ENCODE peak calls at places on chromosomes 1 and 21, in six cellular contexts. Y is GM19239; T is activated naive CD4-positive, alpha-beta T cell treated with anti-CD3 and anti-CD28 coated beads for 36 hours; M is stimulated activated CD4-positive, alpha-beta T cell treated with anti-CD3 and anti-CD28 coated beads, TNF-alpha, amount 100 ng/mL, for 48 hours; J is AG09319; O is CD8-positive, alpha-beta memory T cell. S is an unnamed sample.

GRCh38 chr1:156379420-156380165 is 10.6 kb downstream of the RHBG start:
- DNase-seq in O (no peak), J (no peak), M (no peak), Y (no peak), T (no peak), S (no peak)

GRCh38 chr1:7278827-7279752 is 492.0 kb upstream of the VAMP3 start:
- DNase-seq in O (no peak), Y (no peak), T (no peak), J (no peak), M (no peak), S (no peak)

GRCh38 chr1:36365310-36365895 is 20.3 kb downstream of the STK40 start:
- DNase-seq in T (no peak), J (no peak), Y (no peak), M (no peak), O (no peak), S (peak)

GRCh38 chr1:22064751-22065402 is 12.4 kb downstream of the CDC42 start:
- DNase-seq in O (no peak), T (no peak), Y (no peak), J (peak), M (no peak), S (no peak)

GRCh38 chr1:31704261-31705079 is 653 bp upstream of the COL16A1 start:
- DNase-seq in J (no peak), T (peak), M (no peak), O (no peak), Y (no peak), S (peak)

GRCh38 chr1:233639611-233640010 is 25.7 kb downstream of the KCNK1 start:
- DNase-seq in O (no peak), Y (no peak), T (no peak), M (no peak), J (no peak), S (no peak)

GRCh38 chr1:58848818-58849411 is 65.1 kb upstream of the JUN start:
- DNase-seq in M (no peak), T (no peak), J (peak), O (no peak), Y (no peak), S (peak)

GRCh38 chr1:213327318-213327667 is 276.3 kb downstream of the RPS6KC1 start:
- DNase-seq in T (no peak), M (no peak), J (no peak), O (no peak), Y (no peak), S (peak)

GRCh38 chr1:40773748-40774265 is 9.8 kb upstream of the KCNQ4 start:
- DNase-seq in O (no peak), T (no peak), M (no peak), Y (no peak), J (no peak), S (no peak)

GRCh38 chr1:207890136-207890738 is 20.7 kb downstream of the CD34 start:
- DNase-seq in M (no peak), T (no peak), O (no peak), J (peak), Y (no peak), S (peak)

GRCh38 chr1:2199042-2199810 is 4.7 kb upstream of the FAAP20 start:
- DNase-seq in Y (peak), M (peak), O (peak), T (peak), J (peak), S (peak)

GRCh38 chr1:201982082-201982922 is at the start of gene RNPEP:
- DNase-seq in J (peak), M (peak), Y (peak), O (peak), T (peak), S (peak)

GRCh38 chr21:44011123-44011773 is 861 bp upstream of the TRAPPC10 start:
- DNase-seq in T (no peak), J (no peak), M (no peak), O (no peak), Y (no peak), S (no peak)

GRCh38 chr1:240465531-240465940 is 146.4 kb downstream of the GREM2 start:
- DNase-seq in Y (no peak), J (no peak), O (no peak), M (no peak), T (no peak), S (no peak)

S was measured in left cardiac atrium.